ENCODE peak calls at places on chromosomes 7 and 10, in four cellular contexts. One of them, this sample, is unnamed.

GRCh38 chr7:1254281-1255082 is 21.8 kb downstream of the UNCX start:
- DNase-seq in amygdala: no peak
- DNase-seq in NCI-H2081: no peak
- DNase-seq in upper lobe of left lung: no peak
- DNase-seq in this sample: no peak

GRCh38 chr10:14820010-14820774 is 17.6 kb downstream of the CDNF start:
- DNase-seq in NCI-H2081: no peak
- DNase-seq in amygdala: no peak
- DNase-seq in upper lobe of left lung: no peak
- DNase-seq in this sample: peak

GRCh38 chr7:100801833-100802568 is 25.3 kb downstream of the EPHB4 start:
- DNase-seq in amygdala: no peak
- DNase-seq in upper lobe of left lung: peak
- DNase-seq in NCI-H2081: peak
- DNase-seq in this sample: peak

GRCh38 chr10:131134001-131134576 is 177.4 kb downstream of the TCERG1L start:
- DNase-seq in NCI-H2081: no peak
- DNase-seq in upper lobe of left lung: no peak
- DNase-seq in amygdala: no peak
- DNase-seq in this sample: no peak

GRCh38 chr10:49655099-49655498 is 24.4 kb upstream of the C10orf53 start:
- DNase-seq in upper lobe of left lung: no peak
- DNase-seq in amygdala: no peak
- DNase-seq in NCI-H2081: no peak
- DNase-seq in this sample: no peak

GRCh38 chr10:71597821-71598498 is 121.6 kb downstream of the C10orf105 start:
- DNase-seq in NCI-H2081: no peak
- DNase-seq in amygdala: peak
- DNase-seq in upper lobe of left lung: peak
- DNase-seq in this sample: no peak

GRCh38 chr7:27170936-27171635 is 3.0 kb downstream of the HOXA10 start:
- DNase-seq in amygdala: no peak
- DNase-seq in NCI-H2081: no peak
- DNase-seq in upper lobe of left lung: peak
- DNase-seq in this sample: no peak

GRCh38 chr10:86732771-86733170 is 23.6 kb upstream of the BMPR1A start:
- DNase-seq in amygdala: no peak
- DNase-seq in NCI-H2081: no peak
- DNase-seq in upper lobe of left lung: no peak
- DNase-seq in this sample: no peak

GRCh38 chr7:74083117-74083876 is at the start of gene LIMK1:
- DNase-seq in amygdala: peak
- DNase-seq in NCI-H2081: peak
- DNase-seq in upper lobe of left lung: peak
- DNase-seq in this sample: peak

GRCh38 chr10:102120142-102120986 is at the start of gene LDB1:
- DNase-seq in NCI-H2081: peak
- DNase-seq in amygdala: peak
- DNase-seq in upper lobe of left lung: peak
- DNase-seq in this sample: peak

GRCh38 chr10:14329609-14330246 is 996 bp downstream of the FRMD4A start:
- DNase-seq in NCI-H2081: no peak
- DNase-seq in amygdala: no peak
- DNase-seq in upper lobe of left lung: no peak
- DNase-seq in this sample: no peak

GRCh38 chr10:70169011-70169410 is 1.3 kb downstream of the SAR1A start:
- DNase-seq in amygdala: no peak
- DNase-seq in NCI-H2081: no peak
- DNase-seq in upper lobe of left lung: no peak
- DNase-seq in this sample: no peak

GRCh38 chr10:5590816-5591215 is 66.1 kb downstream of the CALML3 start:
- DNase-seq in NCI-H2081: no peak
- DNase-seq in upper lobe of left lung: no peak
- DNase-seq in amygdala: no peak
- DNase-seq in this sample: no peak

GRCh38 chr10:67925449-67926005 is 41.1 kb downstream of the SIRT1 start:
- DNase-seq in amygdala: no peak
- DNase-seq in upper lobe of left lung: no peak
- DNase-seq in NCI-H2081: no peak
- DNase-seq in this sample: peak

GRCh38 chr7:151518105-151518780 is 1.5 kb downstream of the RHEB start:
- DNase-seq in upper lobe of left lung: peak
- DNase-seq in amygdala: peak
- DNase-seq in NCI-H2081: peak
- DNase-seq in this sample: peak

GRCh38 chr7:45434404-45434803 is 139.8 kb upstream of the ADCY1 start:
- DNase-seq in amygdala: no peak
- DNase-seq in NCI-H2081: no peak
- DNase-seq in upper lobe of left lung: no peak
- DNase-seq in this sample: no peak

GRCh38 chr10:45592926-45593325 is 79.6 kb downstream of the ZFAND4 start:
- DNase-seq in amygdala: no peak
- DNase-seq in upper lobe of left lung: no peak
- DNase-seq in NCI-H2081: no peak
- DNase-seq in this sample: no peak

GRCh38 chr7:116812905-116813304 is 49.5 kb upstream of the CAPZA2 start:
- DNase-seq in amygdala: no peak
- DNase-seq in NCI-H2081: no peak
- DNase-seq in upper lobe of left lung: no peak
- DNase-seq in this sample: no peak

GRCh38 chr10:4254101-4254994 is 469.3 kb upstream of the KLF6 start:
- DNase-seq in NCI-H2081: no peak
- DNase-seq in amygdala: no peak
- DNase-seq in upper lobe of left lung: no peak
- DNase-seq in this sample: peak

GRCh38 chr7:114086491-114086905 is 167.7 kb upstream of the PPP1R3A start:
- DNase-seq in upper lobe of left lung: peak
- DNase-seq in amygdala: no peak
- DNase-seq in NCI-H2081: no peak
- DNase-seq in this sample: no peak

GRCh38 chr10:4983615-4984216 is 19.9 kb downstream of the AKR1C2 start:
- DNase-seq in NCI-H2081: no peak
- DNase-seq in upper lobe of left lung: no peak
- DNase-seq in amygdala: no peak
- DNase-seq in this sample: peak

GRCh38 chr7:146176790-146177189 is 60.2 kb downstream of the CNTNAP2 start:
- DNase-seq in NCI-H2081: no peak
- DNase-seq in upper lobe of left lung: no peak
- DNase-seq in amygdala: no peak
- DNase-seq in this sample: no peak

GRCh38 chr10:35259769-35260397 is 76.4 kb upstream of the CCNY start:
- DNase-seq in upper lobe of left lung: no peak
- DNase-seq in NCI-H2081: no peak
- DNase-seq in amygdala: no peak
- DNase-seq in this sample: peak

GRCh38 chr7:44279731-44280505 is 45.5 kb downstream of the CAMK2B start:
- DNase-seq in NCI-H2081: no peak
- DNase-seq in upper lobe of left lung: peak
- DNase-seq in amygdala: no peak
- DNase-seq in this sample: no peak

GRCh38 chr7:78568690-78569089 is 770.1 kb downstream of the PHTF2 start:
- DNase-seq in upper lobe of left lung: no peak
- DNase-seq in NCI-H2081: no peak
- DNase-seq in amygdala: no peak
- DNase-seq in this sample: no peak

GRCh38 chr7:101542527-101543241 is 86.4 kb downstream of the MYL10 start:
- DNase-seq in amygdala: peak
- DNase-seq in NCI-H2081: peak
- DNase-seq in upper lobe of left lung: peak
- DNase-seq in this sample: peak

GRCh38 chr7:75896803-75897327 is 18.0 kb downstream of the RHBDD2 start:
- DNase-seq in amygdala: no peak
- DNase-seq in upper lobe of left lung: no peak
- DNase-seq in NCI-H2081: no peak
- DNase-seq in this sample: no peak

GRCh38 chr7:132117181-132117580 is 459.1 kb downstream of the PLXNA4 start:
- DNase-seq in upper lobe of left lung: no peak
- DNase-seq in amygdala: no peak
- DNase-seq in NCI-H2081: no peak
- DNase-seq in this sample: peak

GRCh38 chr7:103609778-103610177 is 163.8 kb upstream of the SLC26A5 start:
- DNase-seq in NCI-H2081: no peak
- DNase-seq in upper lobe of left lung: no peak
- DNase-seq in amygdala: no peak
- DNase-seq in this sample: no peak

This sample was measured in epithelial cell of esophagus.